ENCODE peak calls at places on chromosomes 16 and 17, in eight cellular contexts. N is activated gamma-delta T cell treated with Interleukin-2 at 50 U/mL for 16 hours; T is CD4-positive, alpha-beta memory T cell; W is KBM-7; Q is activated T-cell treated with anti-CD3 and anti-CD28 coated beads for 1 hour; F is AML-193; L is cerebellum; U is activated CD8-positive, alpha-beta T cell treated with anti-CD3 and anti-CD28 coated beads, Interleukin-2, amount 10 ng/mL, durations not matched to agents 7 days and 5 days. P is an unnamed sample.

GRCh38 chr16:74192281-74192680 is 104.3 kb upstream of the PSMD7 start:
- DNase-seq in N (no peak), T (no peak), W (no peak), Q (no peak), F (no peak), L (no peak), U (no peak), P (no peak)

GRCh38 chr17:43545383-43545632 is 832 bp downstream of the ETV4 start:
- DNase-seq in N (no peak), T (peak; percentile 33), W (peak; percentile 23), Q (no peak), F (no peak), L (peak; percentile 16), U (peak; percentile 40), P (no peak)

GRCh38 chr17:58264407-58265103 is 16.2 kb downstream of the MPO start:
- DNase-seq in N (no peak), T (no peak), W (no peak), Q (no peak), F (no peak), L (no peak), U (peak; percentile 9), P (no peak)

GRCh38 chr16:82192665-82193064 is 22.6 kb upstream of the MPHOSPH6 start:
- DNase-seq in N (no peak), T (no peak), W (peak; percentile 10), Q (no peak), F (peak; percentile 95), L (no peak), U (peak; percentile 49), P (no peak)

GRCh38 chr17:36611345-36612072 is 10.1 kb downstream of the MRM1 start:
- DNase-seq in N (no peak), T (no peak), W (no peak), Q (no peak), F (no peak), L (no peak), U (no peak), P (no peak)

GRCh38 chr16:2919511-2920255 is 8.0 kb downstream of the FLYWCH1 start:
- DNase-seq in N (peak; percentile 65), T (peak; percentile 68), W (peak; percentile 86), Q (peak; percentile 35), F (peak; percentile 35), L (peak; percentile 78), U (peak; percentile 76), P (peak; percentile 83)

GRCh38 chr17:80063815-80064585 is 27.6 kb downstream of the CCDC40 start:
- DNase-seq in N (no peak), T (no peak), W (peak; percentile 32), Q (no peak), F (no peak), L (no peak), U (no peak), P (peak; percentile 90)

GRCh38 chr17:12667299-12667958 is 1.7 kb downstream of the MYOCD start:
- DNase-seq in N (no peak), T (no peak), W (peak; percentile 6), Q (no peak), F (no peak), L (peak; percentile 21), U (no peak), P (peak; percentile 76)

GRCh38 chr17:59154721-59155438 is at the start of gene SKA2:
- DNase-seq in N (peak; percentile 96), T (peak; percentile 98), W (no peak), Q (peak; percentile 92), F (peak; percentile 100), L (peak; percentile 92), U (peak; percentile 99), P (peak; percentile 99)

GRCh38 chr17:59777033-59777432 is 69.6 kb downstream of the VMP1 start:
- DNase-seq in N (no peak), T (no peak), W (no peak), Q (no peak), F (no peak), L (no peak), U (no peak), P (no peak)

GRCh38 chr16:80794071-80794470 is 10.3 kb downstream of the CDYL2 start:
- DNase-seq in N (no peak), T (no peak), W (no peak), Q (no peak), F (no peak), L (no peak), U (no peak), P (no peak)

P was measured in sigmoid colon.